ENCODE peak calls at places on chromosome 18, in ten cellular contexts. One of them, this sample, is unnamed. For H3K9me3, the result is how much of the 10 kb centered on the place peaks cover.

GRCh38 chr18:9055185-9055584 is 47.3 kb upstream of the NDUFV2 start:
- DNase-seq in heart right ventricle: no peak
- DNase-seq in hepatocyte: no peak
- DNase-seq in transverse colon: no peak
- DNase-seq in cardiac muscle cell: no peak
- DNase-seq in IMR-90: peak
- DNase-seq in upper lobe of right lung: no peak
- DNase-seq in fibroblast of lung: peak
- DNase-seq in body of pancreas: no peak
- DNase-seq in lower lobe of right lung: no peak
- DNase-seq in this sample: no peak

GRCh38 chr18:41064916-41065315 is 890.1 kb upstream of the PIK3C3 start:
- DNase-seq in fibroblast of lung: no peak
- DNase-seq in body of pancreas: no peak
- DNase-seq in hepatocyte: no peak
- DNase-seq in upper lobe of right lung: no peak
- DNase-seq in transverse colon: no peak
- DNase-seq in heart right ventricle: no peak
- DNase-seq in IMR-90: no peak
- DNase-seq in lower lobe of right lung: no peak
- DNase-seq in cardiac muscle cell: no peak
- DNase-seq in this sample: no peak

GRCh38 chr18:77069931-77070330 is 62.7 kb downstream of the MBP start:
- DNase-seq in upper lobe of right lung: no peak
- DNase-seq in lower lobe of right lung: no peak
- DNase-seq in IMR-90: no peak
- DNase-seq in transverse colon: no peak
- DNase-seq in fibroblast of lung: no peak
- DNase-seq in body of pancreas: no peak
- DNase-seq in heart right ventricle: no peak
- DNase-seq in hepatocyte: no peak
- DNase-seq in cardiac muscle cell: no peak
- DNase-seq in this sample: no peak

GRCh38 chr18:36101943-36102342 is 27.2 kb downstream of the SLC39A6 start:
- DNase-seq in heart right ventricle: no peak
- DNase-seq in lower lobe of right lung: no peak
- DNase-seq in upper lobe of right lung: no peak
- DNase-seq in hepatocyte: no peak
- DNase-seq in cardiac muscle cell: no peak
- DNase-seq in transverse colon: no peak
- DNase-seq in IMR-90: no peak
- DNase-seq in fibroblast of lung: no peak
- DNase-seq in body of pancreas: no peak
- DNase-seq in this sample: no peak

GRCh38 chr18:43161528-43161927 is 46.0 kb upstream of the RIT2 start:
- DNase-seq in transverse colon: no peak
- DNase-seq in lower lobe of right lung: no peak
- DNase-seq in heart right ventricle: no peak
- DNase-seq in body of pancreas: no peak
- DNase-seq in upper lobe of right lung: no peak
- DNase-seq in IMR-90: peak
- DNase-seq in cardiac muscle cell: no peak
- DNase-seq in fibroblast of lung: peak
- DNase-seq in hepatocyte: no peak
- DNase-seq in this sample: no peak

GRCh38 chr18:5253910-5254309 is 41.6 kb downstream of the ZBTB14 start:
- DNase-seq in body of pancreas: no peak
- DNase-seq in transverse colon: no peak
- DNase-seq in cardiac muscle cell: no peak
- DNase-seq in fibroblast of lung: no peak
- DNase-seq in upper lobe of right lung: no peak
- DNase-seq in hepatocyte: no peak
- DNase-seq in lower lobe of right lung: no peak
- DNase-seq in IMR-90: no peak
- DNase-seq in heart right ventricle: no peak
- DNase-seq in this sample: no peak

GRCh38 chr18:24027156-24027555 is 12.6 kb downstream of the TTC39C start:
- DNase-seq in fibroblast of lung: peak
- DNase-seq in body of pancreas: peak
- DNase-seq in heart right ventricle: no peak
- DNase-seq in IMR-90: peak
- DNase-seq in hepatocyte: no peak
- DNase-seq in upper lobe of right lung: no peak
- DNase-seq in cardiac muscle cell: no peak
- DNase-seq in lower lobe of right lung: no peak
- DNase-seq in transverse colon: peak
- DNase-seq in this sample: peak

GRCh38 chr18:8264861-8265411 is 344.3 kb upstream of the RAB12 start:
- DNase-seq in fibroblast of lung: peak
- DNase-seq in cardiac muscle cell: peak
- DNase-seq in IMR-90: peak
- DNase-seq in body of pancreas: peak
- DNase-seq in heart right ventricle: no peak
- DNase-seq in upper lobe of right lung: no peak
- DNase-seq in lower lobe of right lung: no peak
- DNase-seq in transverse colon: no peak
- DNase-seq in hepatocyte: peak
- DNase-seq in this sample: peak

GRCh38 chr18:46437019-46437418 is 220.0 kb downstream of the LOXHD1 start:
- DNase-seq in body of pancreas: no peak
- DNase-seq in fibroblast of lung: no peak
- DNase-seq in heart right ventricle: no peak
- DNase-seq in hepatocyte: no peak
- DNase-seq in transverse colon: no peak
- DNase-seq in IMR-90: no peak
- DNase-seq in upper lobe of right lung: no peak
- DNase-seq in lower lobe of right lung: no peak
- DNase-seq in cardiac muscle cell: no peak
- DNase-seq in this sample: no peak

GRCh38 chr18:50192903-50193795 is 1.8 kb downstream of the MYO5B start:
- DNase-seq in body of pancreas: peak
- DNase-seq in heart right ventricle: no peak
- DNase-seq in cardiac muscle cell: peak
- DNase-seq in lower lobe of right lung: peak
- DNase-seq in hepatocyte: peak
- DNase-seq in fibroblast of lung: no peak
- DNase-seq in IMR-90: no peak
- DNase-seq in upper lobe of right lung: no peak
- DNase-seq in transverse colon: peak
- DNase-seq in this sample: no peak

GRCh38 chr18:54222922-54223567 is 1.4 kb downstream of the MBD2 start:
- DNase-seq in lower lobe of right lung: no peak
- DNase-seq in body of pancreas: peak
- DNase-seq in hepatocyte: peak
- DNase-seq in transverse colon: no peak
- DNase-seq in heart right ventricle: no peak
- DNase-seq in fibroblast of lung: no peak
- DNase-seq in IMR-90: no peak
- DNase-seq in upper lobe of right lung: no peak
- DNase-seq in cardiac muscle cell: no peak
- DNase-seq in this sample: peak

GRCh38 chr18:45642802-45643201 is 27.5 kb downstream of the SLC14A2 start:
- DNase-seq in body of pancreas: no peak
- DNase-seq in lower lobe of right lung: no peak
- DNase-seq in transverse colon: no peak
- DNase-seq in upper lobe of right lung: no peak
- DNase-seq in cardiac muscle cell: no peak
- DNase-seq in IMR-90: no peak
- DNase-seq in heart right ventricle: no peak
- DNase-seq in hepatocyte: no peak
- DNase-seq in fibroblast of lung: no peak
- DNase-seq in this sample: no peak

DNA sequence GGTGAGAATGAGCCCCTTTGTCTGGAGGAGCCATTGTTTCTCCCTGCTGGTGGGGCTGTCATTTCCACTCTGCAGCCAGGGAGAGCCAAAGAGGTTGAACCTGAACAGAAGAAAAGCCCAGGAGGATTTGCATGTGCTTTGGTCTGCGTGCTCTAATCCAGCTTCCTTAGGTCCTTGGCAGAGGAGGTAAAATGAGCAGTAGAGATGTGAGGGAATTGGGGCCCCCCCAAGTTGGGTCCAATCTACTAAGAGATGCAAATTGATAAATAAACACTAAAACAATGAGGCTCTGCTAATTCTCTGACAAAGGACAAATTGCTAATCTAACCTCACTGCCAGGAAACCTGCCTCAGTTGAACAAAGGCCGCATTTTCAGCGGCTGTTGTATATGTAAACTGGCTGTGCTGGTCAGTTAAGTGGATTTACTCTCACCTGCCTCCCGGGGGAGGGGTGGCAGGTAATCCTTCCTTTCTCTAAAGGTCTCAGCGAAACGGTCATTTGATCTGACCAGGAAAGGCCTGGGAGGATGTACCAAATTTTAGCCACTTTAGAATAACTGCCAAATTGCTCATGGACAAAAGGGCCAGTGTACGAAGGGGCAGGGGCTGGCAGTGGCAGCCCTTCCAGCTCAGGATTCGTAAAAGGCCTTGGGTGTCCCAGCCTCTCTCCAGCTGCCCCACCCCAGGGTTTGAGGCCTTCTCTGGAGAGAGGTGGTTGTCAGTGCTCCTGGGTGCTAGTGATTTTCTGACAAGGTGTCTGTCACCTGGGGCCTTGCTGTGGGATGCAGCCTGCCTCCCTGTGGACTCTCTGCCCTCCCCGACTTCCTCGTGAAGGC is 193.6 kb downstream of the MIB1 start:
- DNase-seq in hepatocyte: no peak
- DNase-seq in lower lobe of right lung: no peak
- DNase-seq in transverse colon: no peak
- DNase-seq in IMR-90: no peak
- DNase-seq in heart right ventricle: no peak
- DNase-seq in upper lobe of right lung: no peak
- DNase-seq in fibroblast of lung: no peak
- DNase-seq in cardiac muscle cell: no peak
- DNase-seq in body of pancreas: no peak
- DNase-seq in this sample: no peak
- TF ChIP-seq CTCF in hepatocyte: no peak
- TF ChIP-seq CTCF in lower lobe of right lung: no peak
- TF ChIP-seq CTCF in transverse colon: no peak
- TF ChIP-seq CTCF in IMR-90: no peak
- TF ChIP-seq CTCF in heart right ventricle: no peak
- TF ChIP-seq CTCF in upper lobe of right lung: no peak
- TF ChIP-seq CTCF in fibroblast of lung: no peak
- TF ChIP-seq CTCF in cardiac muscle cell: no peak
- TF ChIP-seq CTCF in body of pancreas: no peak
- TF ChIP-seq CTCF in this sample: no peak

DNA sequence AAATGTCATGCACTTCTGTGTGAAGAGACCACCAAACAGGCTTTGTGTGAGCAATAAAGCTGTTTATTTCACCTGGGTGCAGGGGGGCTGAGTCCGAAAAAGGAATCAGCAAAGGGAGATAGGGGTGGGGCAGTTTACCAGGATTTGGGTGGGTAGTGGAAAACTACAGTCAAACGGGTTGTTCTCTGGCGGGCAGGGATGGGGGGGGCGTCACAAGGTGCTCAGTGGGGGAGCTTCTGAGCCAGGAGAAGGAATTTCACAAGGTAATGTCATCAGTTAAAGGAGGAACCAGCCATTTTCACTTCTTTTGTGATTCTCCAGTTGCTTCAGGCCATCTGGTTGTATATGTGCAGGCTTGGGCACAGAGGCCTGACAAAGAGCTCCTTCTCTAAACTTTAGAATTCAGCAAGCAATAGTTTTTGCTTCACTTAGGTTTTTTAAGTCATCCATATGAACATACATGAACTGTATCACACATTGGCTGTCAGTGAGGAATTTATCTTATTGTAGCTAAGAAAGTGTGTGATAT is 17.5 kb upstream of the ALPK2 start:
- DNase-seq in heart right ventricle: no peak
- DNase-seq in hepatocyte: no peak
- DNase-seq in cardiac muscle cell: no peak
- DNase-seq in lower lobe of right lung: no peak
- DNase-seq in upper lobe of right lung: no peak
- DNase-seq in fibroblast of lung: no peak
- DNase-seq in body of pancreas: no peak
- DNase-seq in IMR-90: no peak
- DNase-seq in transverse colon: no peak
- DNase-seq in this sample: no peak
- H3K9me3 ChIP-seq in heart right ventricle: under half
- H3K9me3 ChIP-seq in hepatocyte: under half
- H3K9me3 ChIP-seq in cardiac muscle cell: under half
- H3K9me3 ChIP-seq in lower lobe of right lung: under half
- H3K9me3 ChIP-seq in upper lobe of right lung: under half
- H3K9me3 ChIP-seq in fibroblast of lung: under half
- H3K9me3 ChIP-seq in body of pancreas: under half
- H3K9me3 ChIP-seq in IMR-90: under half
- H3K9me3 ChIP-seq in transverse colon: under half
- H3K9me3 ChIP-seq in this sample: under half

GRCh38 chr18:75472391-75472790 is 44.9 kb upstream of the SMIM21 start:
- DNase-seq in lower lobe of right lung: no peak
- DNase-seq in cardiac muscle cell: no peak
- DNase-seq in heart right ventricle: no peak
- DNase-seq in body of pancreas: no peak
- DNase-seq in upper lobe of right lung: no peak
- DNase-seq in hepatocyte: no peak
- DNase-seq in IMR-90: no peak
- DNase-seq in transverse colon: no peak
- DNase-seq in fibroblast of lung: no peak
- DNase-seq in this sample: no peak

GRCh38 chr18:75472906-75473305 is 45.4 kb upstream of the SMIM21 start:
- DNase-seq in heart right ventricle: no peak
- DNase-seq in hepatocyte: no peak
- DNase-seq in upper lobe of right lung: no peak
- DNase-seq in lower lobe of right lung: no peak
- DNase-seq in body of pancreas: no peak
- DNase-seq in transverse colon: no peak
- DNase-seq in IMR-90: no peak
- DNase-seq in cardiac muscle cell: no peak
- DNase-seq in fibroblast of lung: no peak
- DNase-seq in this sample: no peak

GRCh38 chr18:75473316-75473715 is 45.8 kb upstream of the SMIM21 start:
- DNase-seq in fibroblast of lung: peak
- DNase-seq in IMR-90: no peak
- DNase-seq in transverse colon: no peak
- DNase-seq in hepatocyte: no peak
- DNase-seq in body of pancreas: no peak
- DNase-seq in heart right ventricle: no peak
- DNase-seq in lower lobe of right lung: no peak
- DNase-seq in upper lobe of right lung: no peak
- DNase-seq in cardiac muscle cell: no peak
- DNase-seq in this sample: no peak

GRCh38 chr18:75475228-75475627 is 47.7 kb upstream of the SMIM21 start:
- DNase-seq in upper lobe of right lung: no peak
- DNase-seq in transverse colon: no peak
- DNase-seq in IMR-90: peak
- DNase-seq in lower lobe of right lung: no peak
- DNase-seq in hepatocyte: peak
- DNase-seq in body of pancreas: no peak
- DNase-seq in fibroblast of lung: peak
- DNase-seq in heart right ventricle: no peak
- DNase-seq in cardiac muscle cell: no peak
- DNase-seq in this sample: no peak

GRCh38 chr18:75474332-75474731 is 46.8 kb upstream of the SMIM21 start:
- DNase-seq in IMR-90: no peak
- DNase-seq in lower lobe of right lung: no peak
- DNase-seq in body of pancreas: no peak
- DNase-seq in heart right ventricle: no peak
- DNase-seq in hepatocyte: no peak
- DNase-seq in transverse colon: no peak
- DNase-seq in fibroblast of lung: no peak
- DNase-seq in upper lobe of right lung: no peak
- DNase-seq in cardiac muscle cell: no peak
- DNase-seq in this sample: no peak
- H3K27ac ChIP-seq in IMR-90: peak
- H3K27ac ChIP-seq in lower lobe of right lung: no peak
- H3K27ac ChIP-seq in body of pancreas: no peak
- H3K27ac ChIP-seq in heart right ventricle: no peak
- H3K27ac ChIP-seq in hepatocyte: no peak
- H3K27ac ChIP-seq in transverse colon: no peak
- H3K27ac ChIP-seq in fibroblast of lung: no peak
- H3K27ac ChIP-seq in upper lobe of right lung: no peak
- H3K27ac ChIP-seq in cardiac muscle cell: no peak
- H3K27ac ChIP-seq in this sample: no peak

GRCh38 chr18:74819433-74820059 is 221.9 kb downstream of the ZNF407 start:
- DNase-seq in fibroblast of lung: no peak
- DNase-seq in transverse colon: no peak
- DNase-seq in body of pancreas: no peak
- DNase-seq in lower lobe of right lung: no peak
- DNase-seq in heart right ventricle: no peak
- DNase-seq in IMR-90: no peak
- DNase-seq in hepatocyte: no peak
- DNase-seq in cardiac muscle cell: peak
- DNase-seq in upper lobe of right lung: no peak
- DNase-seq in this sample: no peak
- TF ChIP-seq CTCF in fibroblast of lung: no peak
- TF ChIP-seq CTCF in transverse colon: peak
- TF ChIP-seq CTCF in body of pancreas: no peak
- TF ChIP-seq CTCF in lower lobe of right lung: no peak
- TF ChIP-seq CTCF in heart right ventricle: peak
- TF ChIP-seq CTCF in IMR-90: peak
- TF ChIP-seq CTCF in hepatocyte: peak
- TF ChIP-seq CTCF in cardiac muscle cell: peak
- TF ChIP-seq CTCF in upper lobe of right lung: peak
- TF ChIP-seq CTCF in this sample: no peak